ENCODE peak calls at places on chromosomes 1 and 21, in five cellular contexts. E, R, V, D and I are unnamed samples.

GRCh38 chr21:17848228-17848627 is 29.1 kb upstream of the C21orf91 start:
- DNase-seq in E (no peak), R (peak), V (no peak), D (no peak), I (no peak)

GRCh38 chr1:182781849-182782586 is 7.6 kb upstream of the NPL start:
- DNase-seq in E (peak), R (peak), V (peak), D (peak), I (peak)

GRCh38 chr1:119079881-119080280 is 60.6 kb downstream of the WARS2 start:
- DNase-seq in E (no peak), R (no peak), V (no peak), D (no peak), I (no peak)

GRCh38 chr1:112735752-112736151 is 20.6 kb upstream of the PPM1J start:
- DNase-seq in E (no peak), R (peak), V (no peak), D (no peak), I (no peak)

GRCh38 chr1:219385786-219386427 is 212.2 kb downstream of the LYPLAL1 start:
- DNase-seq in E (no peak), R (peak), V (no peak), D (no peak), I (peak)

GRCh38 chr1:113617438-113618141 is 141.7 kb downstream of the PHTF1 start:
- DNase-seq in E (no peak), R (peak), V (no peak), D (no peak), I (no peak)

GRCh38 chr1:158819461-158820443 is 11.4 kb upstream of the MNDA start:
- DNase-seq in E (peak), R (peak), V (no peak), D (no peak), I (peak)

GRCh38 chr1:64701071-64701470 is 43.8 kb upstream of the RAVER2 start:
- DNase-seq in E (no peak), R (no peak), V (no peak), D (no peak), I (no peak)

GRCh38 chr1:178283409-178283808 is 189.5 kb downstream of the RASAL2 start:
- DNase-seq in E (no peak), R (peak), V (no peak), D (no peak), I (no peak)

GRCh38 chr1:185734929-185735666 is 907 bp downstream of the HMCN1 start:
- DNase-seq in E (no peak), R (peak), V (no peak), D (no peak), I (no peak)

GRCh38 chr21:36209626-36210171 is 53.1 kb downstream of the DOP1B start:
- DNase-seq in E (peak), R (peak), V (peak), D (peak), I (peak)

GRCh38 chr1:175000697-175001187 is 995 bp downstream of the CACYBP start:
- DNase-seq in E (no peak), R (no peak), V (no peak), D (no peak), I (peak)

GRCh38 chr21:31386006-31386405 is 41.9 kb upstream of the TIAM1 start:
- DNase-seq in E (no peak), R (no peak), V (no peak), D (no peak), I (no peak)

GRCh38 chr1:8667869-8668595 is 149.4 kb downstream of the RERE start:
- DNase-seq in E (no peak), R (peak), V (no peak), D (no peak), I (no peak)

GRCh38 chr1:20187103-20187812 is 940 bp upstream of the PLA2G2C start:
- DNase-seq in E (peak), R (no peak), V (no peak), D (no peak), I (peak)

GRCh38 chr1:173430707-173431662 is 46.1 kb upstream of the PRDX6 start:
- DNase-seq in E (peak), R (peak), V (peak), D (peak), I (peak)